ENCODE peak calls at places on chromosomes 4 and X, in seven cellular contexts. One of them, this sample, is unnamed.

GRCh38 chrX:1443496-1444075 is 9.1 kb downstream of the ASMTL start:
- DNase-seq in CD4-positive, alpha-beta T cell: no peak
- DNase-seq in iPS-NIHi11: peak
- DNase-seq in tibial artery: peak
- DNase-seq in stimulated activated CD4-positive, alpha-beta T cell treated with anti-CD3 and anti-CD28 coated beads, Interleukin-15, amount 100 ng/mL, for 1 hour: no peak
- DNase-seq in HTR-8/SVneo: no peak
- DNase-seq in fibroblast of mammary gland: no peak
- DNase-seq in this sample: peak

GRCh38 chr4:77154074-77154473 is 2.9 kb upstream of the CCNG2 start:
- DNase-seq in CD4-positive, alpha-beta T cell: no peak
- DNase-seq in iPS-NIHi11: no peak
- DNase-seq in tibial artery: no peak
- DNase-seq in stimulated activated CD4-positive, alpha-beta T cell treated with anti-CD3 and anti-CD28 coated beads, Interleukin-15, amount 100 ng/mL, for 1 hour: no peak
- DNase-seq in HTR-8/SVneo: no peak
- DNase-seq in fibroblast of mammary gland: no peak
- DNase-seq in this sample: no peak

GRCh38 chrX:63506320-63506719 is 155.2 kb upstream of the SPIN4 start:
- DNase-seq in CD4-positive, alpha-beta T cell: no peak
- DNase-seq in iPS-NIHi11: peak
- DNase-seq in tibial artery: no peak
- DNase-seq in stimulated activated CD4-positive, alpha-beta T cell treated with anti-CD3 and anti-CD28 coated beads, Interleukin-15, amount 100 ng/mL, for 1 hour: no peak
- DNase-seq in HTR-8/SVneo: peak
- DNase-seq in fibroblast of mammary gland: peak
- DNase-seq in this sample: no peak

GRCh38 chr4:167196386-167196785 is 37.9 kb downstream of the SPOCK3 start:
- DNase-seq in CD4-positive, alpha-beta T cell: no peak
- DNase-seq in iPS-NIHi11: no peak
- DNase-seq in tibial artery: no peak
- DNase-seq in stimulated activated CD4-positive, alpha-beta T cell treated with anti-CD3 and anti-CD28 coated beads, Interleukin-15, amount 100 ng/mL, for 1 hour: no peak
- DNase-seq in HTR-8/SVneo: no peak
- DNase-seq in fibroblast of mammary gland: peak
- DNase-seq in this sample: no peak

GRCh38 chrX:67587946-67588624 is 44.3 kb downstream of the AR start:
- DNase-seq in CD4-positive, alpha-beta T cell: no peak
- DNase-seq in iPS-NIHi11: no peak
- DNase-seq in tibial artery: peak
- DNase-seq in stimulated activated CD4-positive, alpha-beta T cell treated with anti-CD3 and anti-CD28 coated beads, Interleukin-15, amount 100 ng/mL, for 1 hour: no peak
- DNase-seq in HTR-8/SVneo: no peak
- DNase-seq in fibroblast of mammary gland: peak
- DNase-seq in this sample: no peak

GRCh38 chrX:9341305-9342201 is 123.3 kb upstream of the TBL1X start:
- DNase-seq in CD4-positive, alpha-beta T cell: peak
- DNase-seq in iPS-NIHi11: peak
- DNase-seq in tibial artery: peak
- DNase-seq in stimulated activated CD4-positive, alpha-beta T cell treated with anti-CD3 and anti-CD28 coated beads, Interleukin-15, amount 100 ng/mL, for 1 hour: peak
- DNase-seq in HTR-8/SVneo: no peak
- DNase-seq in fibroblast of mammary gland: peak
- DNase-seq in this sample: no peak

GRCh38 chrX:137916090-137916746 is 350.3 kb downstream of the ZIC3 start:
- DNase-seq in CD4-positive, alpha-beta T cell: no peak
- DNase-seq in iPS-NIHi11: peak
- DNase-seq in tibial artery: no peak
- DNase-seq in stimulated activated CD4-positive, alpha-beta T cell treated with anti-CD3 and anti-CD28 coated beads, Interleukin-15, amount 100 ng/mL, for 1 hour: no peak
- DNase-seq in HTR-8/SVneo: no peak
- DNase-seq in fibroblast of mammary gland: no peak
- DNase-seq in this sample: no peak

GRCh38 chr4:54187148-54187547 is 41.9 kb upstream of the PDGFRA start:
- DNase-seq in CD4-positive, alpha-beta T cell: no peak
- DNase-seq in iPS-NIHi11: no peak
- DNase-seq in tibial artery: no peak
- DNase-seq in stimulated activated CD4-positive, alpha-beta T cell treated with anti-CD3 and anti-CD28 coated beads, Interleukin-15, amount 100 ng/mL, for 1 hour: no peak
- DNase-seq in HTR-8/SVneo: no peak
- DNase-seq in fibroblast of mammary gland: no peak
- DNase-seq in this sample: no peak

GRCh38 chr4:8324640-8325239 is 55.2 kb downstream of the HTRA3 start:
- DNase-seq in CD4-positive, alpha-beta T cell: no peak
- DNase-seq in iPS-NIHi11: no peak
- DNase-seq in tibial artery: no peak
- DNase-seq in stimulated activated CD4-positive, alpha-beta T cell treated with anti-CD3 and anti-CD28 coated beads, Interleukin-15, amount 100 ng/mL, for 1 hour: no peak
- DNase-seq in HTR-8/SVneo: no peak
- DNase-seq in fibroblast of mammary gland: no peak
- DNase-seq in this sample: peak

GRCh38 chrX:43728966-43729365 is 72.9 kb downstream of the MAOA start:
- DNase-seq in CD4-positive, alpha-beta T cell: no peak
- DNase-seq in iPS-NIHi11: no peak
- DNase-seq in tibial artery: no peak
- DNase-seq in stimulated activated CD4-positive, alpha-beta T cell treated with anti-CD3 and anti-CD28 coated beads, Interleukin-15, amount 100 ng/mL, for 1 hour: no peak
- DNase-seq in HTR-8/SVneo: no peak
- DNase-seq in fibroblast of mammary gland: no peak
- DNase-seq in this sample: no peak

GRCh38 chr4:82126641-82127040 is 247.2 kb downstream of the HNRNPD start:
- DNase-seq in CD4-positive, alpha-beta T cell: no peak
- DNase-seq in iPS-NIHi11: no peak
- DNase-seq in tibial artery: no peak
- DNase-seq in stimulated activated CD4-positive, alpha-beta T cell treated with anti-CD3 and anti-CD28 coated beads, Interleukin-15, amount 100 ng/mL, for 1 hour: no peak
- DNase-seq in HTR-8/SVneo: no peak
- DNase-seq in fibroblast of mammary gland: no peak
- DNase-seq in this sample: no peak

GRCh38 chr4:112517067-112517588 is 1.1 kb upstream of the NEUROG2 start:
- DNase-seq in CD4-positive, alpha-beta T cell: no peak
- DNase-seq in iPS-NIHi11: no peak
- DNase-seq in tibial artery: no peak
- DNase-seq in stimulated activated CD4-positive, alpha-beta T cell treated with anti-CD3 and anti-CD28 coated beads, Interleukin-15, amount 100 ng/mL, for 1 hour: no peak
- DNase-seq in HTR-8/SVneo: no peak
- DNase-seq in fibroblast of mammary gland: no peak
- DNase-seq in this sample: no peak

GRCh38 chrX:48761674-48762471 is at the start of gene GLOD5:
- DNase-seq in CD4-positive, alpha-beta T cell: no peak
- DNase-seq in iPS-NIHi11: peak
- DNase-seq in tibial artery: no peak
- DNase-seq in stimulated activated CD4-positive, alpha-beta T cell treated with anti-CD3 and anti-CD28 coated beads, Interleukin-15, amount 100 ng/mL, for 1 hour: no peak
- DNase-seq in HTR-8/SVneo: peak
- DNase-seq in fibroblast of mammary gland: peak
- DNase-seq in this sample: no peak

GRCh38 chr4:41410049-41410448 is 127.9 kb upstream of the LIMCH1 start:
- DNase-seq in CD4-positive, alpha-beta T cell: no peak
- DNase-seq in iPS-NIHi11: no peak
- DNase-seq in tibial artery: no peak
- DNase-seq in stimulated activated CD4-positive, alpha-beta T cell treated with anti-CD3 and anti-CD28 coated beads, Interleukin-15, amount 100 ng/mL, for 1 hour: no peak
- DNase-seq in HTR-8/SVneo: no peak
- DNase-seq in fibroblast of mammary gland: no peak
- DNase-seq in this sample: no peak

GRCh38 chr4:87363552-87363951 is 27.4 kb downstream of the HSD17B11 start:
- DNase-seq in CD4-positive, alpha-beta T cell: no peak
- DNase-seq in iPS-NIHi11: no peak
- DNase-seq in tibial artery: no peak
- DNase-seq in stimulated activated CD4-positive, alpha-beta T cell treated with anti-CD3 and anti-CD28 coated beads, Interleukin-15, amount 100 ng/mL, for 1 hour: no peak
- DNase-seq in HTR-8/SVneo: no peak
- DNase-seq in fibroblast of mammary gland: no peak
- DNase-seq in this sample: no peak

GRCh38 chrX:69237228-69237627 is 72.0 kb upstream of the PJA1 start:
- DNase-seq in CD4-positive, alpha-beta T cell: no peak
- DNase-seq in iPS-NIHi11: no peak
- DNase-seq in tibial artery: no peak
- DNase-seq in stimulated activated CD4-positive, alpha-beta T cell treated with anti-CD3 and anti-CD28 coated beads, Interleukin-15, amount 100 ng/mL, for 1 hour: no peak
- DNase-seq in HTR-8/SVneo: no peak
- DNase-seq in fibroblast of mammary gland: no peak
- DNase-seq in this sample: no peak

GRCh38 chr4:182698212-182698611 is 219.0 kb downstream of the DCTD start:
- DNase-seq in CD4-positive, alpha-beta T cell: no peak
- DNase-seq in iPS-NIHi11: no peak
- DNase-seq in tibial artery: no peak
- DNase-seq in stimulated activated CD4-positive, alpha-beta T cell treated with anti-CD3 and anti-CD28 coated beads, Interleukin-15, amount 100 ng/mL, for 1 hour: no peak
- DNase-seq in HTR-8/SVneo: no peak
- DNase-seq in fibroblast of mammary gland: no peak
- DNase-seq in this sample: no peak

GRCh38 chrX:39158801-39159657 is 357.8 kb downstream of the MID1IP1 start:
- DNase-seq in CD4-positive, alpha-beta T cell: no peak
- DNase-seq in iPS-NIHi11: no peak
- DNase-seq in tibial artery: no peak
- DNase-seq in stimulated activated CD4-positive, alpha-beta T cell treated with anti-CD3 and anti-CD28 coated beads, Interleukin-15, amount 100 ng/mL, for 1 hour: no peak
- DNase-seq in HTR-8/SVneo: peak
- DNase-seq in fibroblast of mammary gland: peak
- DNase-seq in this sample: no peak

GRCh38 chr4:139951051-139951450 is 202.9 kb downstream of the MAML3 start:
- DNase-seq in CD4-positive, alpha-beta T cell: no peak
- DNase-seq in iPS-NIHi11: no peak
- DNase-seq in tibial artery: no peak
- DNase-seq in stimulated activated CD4-positive, alpha-beta T cell treated with anti-CD3 and anti-CD28 coated beads, Interleukin-15, amount 100 ng/mL, for 1 hour: no peak
- DNase-seq in HTR-8/SVneo: no peak
- DNase-seq in fibroblast of mammary gland: peak
- DNase-seq in this sample: no peak

GRCh38 chrX:119694601-119695534 is 1.9 kb upstream of the SEPTIN6 start:
- DNase-seq in CD4-positive, alpha-beta T cell: no peak
- DNase-seq in iPS-NIHi11: no peak
- DNase-seq in tibial artery: no peak
- DNase-seq in stimulated activated CD4-positive, alpha-beta T cell treated with anti-CD3 and anti-CD28 coated beads, Interleukin-15, amount 100 ng/mL, for 1 hour: no peak
- DNase-seq in HTR-8/SVneo: no peak
- DNase-seq in fibroblast of mammary gland: no peak
- DNase-seq in this sample: no peak

GRCh38 chr4:143273170-143273917 is 63.3 kb upstream of the GAB1 start:
- DNase-seq in CD4-positive, alpha-beta T cell: no peak
- DNase-seq in iPS-NIHi11: no peak
- DNase-seq in tibial artery: no peak
- DNase-seq in stimulated activated CD4-positive, alpha-beta T cell treated with anti-CD3 and anti-CD28 coated beads, Interleukin-15, amount 100 ng/mL, for 1 hour: no peak
- DNase-seq in HTR-8/SVneo: no peak
- DNase-seq in fibroblast of mammary gland: no peak
- DNase-seq in this sample: no peak

GRCh38 chr4:87038837-87039715 is 104.3 kb downstream of the AFF1 start:
- DNase-seq in CD4-positive, alpha-beta T cell: no peak
- DNase-seq in iPS-NIHi11: peak
- DNase-seq in tibial artery: peak
- DNase-seq in stimulated activated CD4-positive, alpha-beta T cell treated with anti-CD3 and anti-CD28 coated beads, Interleukin-15, amount 100 ng/mL, for 1 hour: no peak
- DNase-seq in HTR-8/SVneo: peak
- DNase-seq in fibroblast of mammary gland: peak
- DNase-seq in this sample: no peak

GRCh38 chr4:146814736-146815135 is 130.9 kb downstream of the TTC29 start:
- DNase-seq in CD4-positive, alpha-beta T cell: no peak
- DNase-seq in iPS-NIHi11: no peak
- DNase-seq in tibial artery: no peak
- DNase-seq in stimulated activated CD4-positive, alpha-beta T cell treated with anti-CD3 and anti-CD28 coated beads, Interleukin-15, amount 100 ng/mL, for 1 hour: no peak
- DNase-seq in HTR-8/SVneo: no peak
- DNase-seq in fibroblast of mammary gland: no peak
- DNase-seq in this sample: no peak

GRCh38 chrX:136094962-136095361 is 52.4 kb upstream of the FHL1 start:
- DNase-seq in CD4-positive, alpha-beta T cell: no peak
- DNase-seq in iPS-NIHi11: no peak
- DNase-seq in tibial artery: no peak
- DNase-seq in stimulated activated CD4-positive, alpha-beta T cell treated with anti-CD3 and anti-CD28 coated beads, Interleukin-15, amount 100 ng/mL, for 1 hour: no peak
- DNase-seq in HTR-8/SVneo: no peak
- DNase-seq in fibroblast of mammary gland: peak
- DNase-seq in this sample: no peak

GRCh38 chrX:121851033-121851432 is 803.6 kb downstream of the GLUD2 start:
- DNase-seq in CD4-positive, alpha-beta T cell: no peak
- DNase-seq in iPS-NIHi11: no peak
- DNase-seq in tibial artery: no peak
- DNase-seq in stimulated activated CD4-positive, alpha-beta T cell treated with anti-CD3 and anti-CD28 coated beads, Interleukin-15, amount 100 ng/mL, for 1 hour: no peak
- DNase-seq in HTR-8/SVneo: no peak
- DNase-seq in fibroblast of mammary gland: peak
- DNase-seq in this sample: no peak

GRCh38 chr4:38609614-38610013 is 54.4 kb upstream of the KLF3 start:
- DNase-seq in CD4-positive, alpha-beta T cell: no peak
- DNase-seq in iPS-NIHi11: no peak
- DNase-seq in tibial artery: no peak
- DNase-seq in stimulated activated CD4-positive, alpha-beta T cell treated with anti-CD3 and anti-CD28 coated beads, Interleukin-15, amount 100 ng/mL, for 1 hour: no peak
- DNase-seq in HTR-8/SVneo: no peak
- DNase-seq in fibroblast of mammary gland: no peak
- DNase-seq in this sample: no peak

GRCh38 chr4:139740531-139741041 is 75.0 kb downstream of the MGST2 start:
- DNase-seq in CD4-positive, alpha-beta T cell: no peak
- DNase-seq in iPS-NIHi11: no peak
- DNase-seq in tibial artery: peak
- DNase-seq in stimulated activated CD4-positive, alpha-beta T cell treated with anti-CD3 and anti-CD28 coated beads, Interleukin-15, amount 100 ng/mL, for 1 hour: no peak
- DNase-seq in HTR-8/SVneo: peak
- DNase-seq in fibroblast of mammary gland: peak
- DNase-seq in this sample: peak

GRCh38 chr4:185542626-185543336 is 7.5 kb upstream of the PDLIM3 start:
- DNase-seq in CD4-positive, alpha-beta T cell: no peak
- DNase-seq in iPS-NIHi11: no peak
- DNase-seq in tibial artery: peak
- DNase-seq in stimulated activated CD4-positive, alpha-beta T cell treated with anti-CD3 and anti-CD28 coated beads, Interleukin-15, amount 100 ng/mL, for 1 hour: no peak
- DNase-seq in HTR-8/SVneo: no peak
- DNase-seq in fibroblast of mammary gland: peak
- DNase-seq in this sample: no peak

GRCh38 chr4:182174979-182175378 is 68.2 kb upstream of the TENM3 start:
- DNase-seq in CD4-positive, alpha-beta T cell: no peak
- DNase-seq in iPS-NIHi11: no peak
- DNase-seq in tibial artery: no peak
- DNase-seq in stimulated activated CD4-positive, alpha-beta T cell treated with anti-CD3 and anti-CD28 coated beads, Interleukin-15, amount 100 ng/mL, for 1 hour: no peak
- DNase-seq in HTR-8/SVneo: no peak
- DNase-seq in fibroblast of mammary gland: no peak
- DNase-seq in this sample: no peak

GRCh38 chr4:12729384-12729783 is 754.8 kb downstream of the RAB28 start:
- DNase-seq in CD4-positive, alpha-beta T cell: no peak
- DNase-seq in iPS-NIHi11: peak
- DNase-seq in tibial artery: no peak
- DNase-seq in stimulated activated CD4-positive, alpha-beta T cell treated with anti-CD3 and anti-CD28 coated beads, Interleukin-15, amount 100 ng/mL, for 1 hour: no peak
- DNase-seq in HTR-8/SVneo: peak
- DNase-seq in fibroblast of mammary gland: peak
- DNase-seq in this sample: no peak

GRCh38 chr4:74873545-74874295 is 59.2 kb upstream of the PARM1 start:
- DNase-seq in CD4-positive, alpha-beta T cell: no peak
- DNase-seq in iPS-NIHi11: no peak
- DNase-seq in tibial artery: no peak
- DNase-seq in stimulated activated CD4-positive, alpha-beta T cell treated with anti-CD3 and anti-CD28 coated beads, Interleukin-15, amount 100 ng/mL, for 1 hour: no peak
- DNase-seq in HTR-8/SVneo: no peak
- DNase-seq in fibroblast of mammary gland: peak
- DNase-seq in this sample: no peak

GRCh38 chrX:39984191-39984956 is 113.4 kb downstream of the BCOR start:
- DNase-seq in CD4-positive, alpha-beta T cell: no peak
- DNase-seq in iPS-NIHi11: no peak
- DNase-seq in tibial artery: no peak
- DNase-seq in stimulated activated CD4-positive, alpha-beta T cell treated with anti-CD3 and anti-CD28 coated beads, Interleukin-15, amount 100 ng/mL, for 1 hour: no peak
- DNase-seq in HTR-8/SVneo: no peak
- DNase-seq in fibroblast of mammary gland: peak
- DNase-seq in this sample: no peak

GRCh38 chrX:21683910-21684309 is 25.8 kb upstream of the KLHL34 start:
- DNase-seq in CD4-positive, alpha-beta T cell: no peak
- DNase-seq in iPS-NIHi11: no peak
- DNase-seq in tibial artery: no peak
- DNase-seq in stimulated activated CD4-positive, alpha-beta T cell treated with anti-CD3 and anti-CD28 coated beads, Interleukin-15, amount 100 ng/mL, for 1 hour: no peak
- DNase-seq in HTR-8/SVneo: no peak
- DNase-seq in fibroblast of mammary gland: peak
- DNase-seq in this sample: no peak

GRCh38 chrX:119495734-119496520 is 27.7 kb downstream of the SLC25A5 start:
- DNase-seq in CD4-positive, alpha-beta T cell: no peak
- DNase-seq in iPS-NIHi11: no peak
- DNase-seq in tibial artery: no peak
- DNase-seq in stimulated activated CD4-positive, alpha-beta T cell treated with anti-CD3 and anti-CD28 coated beads, Interleukin-15, amount 100 ng/mL, for 1 hour: no peak
- DNase-seq in HTR-8/SVneo: no peak
- DNase-seq in fibroblast of mammary gland: no peak
- DNase-seq in this sample: peak

GRCh38 chr4:156781852-156782251 is 189.7 kb downstream of the PDGFC start:
- DNase-seq in CD4-positive, alpha-beta T cell: no peak
- DNase-seq in iPS-NIHi11: no peak
- DNase-seq in tibial artery: no peak
- DNase-seq in stimulated activated CD4-positive, alpha-beta T cell treated with anti-CD3 and anti-CD28 coated beads, Interleukin-15, amount 100 ng/mL, for 1 hour: no peak
- DNase-seq in HTR-8/SVneo: peak
- DNase-seq in fibroblast of mammary gland: peak
- DNase-seq in this sample: no peak

GRCh38 chr4:76611611-76612010 is 176.6 kb downstream of the SHROOM3 start:
- DNase-seq in CD4-positive, alpha-beta T cell: no peak
- DNase-seq in iPS-NIHi11: no peak
- DNase-seq in tibial artery: peak
- DNase-seq in stimulated activated CD4-positive, alpha-beta T cell treated with anti-CD3 and anti-CD28 coated beads, Interleukin-15, amount 100 ng/mL, for 1 hour: no peak
- DNase-seq in HTR-8/SVneo: no peak
- DNase-seq in fibroblast of mammary gland: no peak
- DNase-seq in this sample: no peak

GRCh38 chr4:56677673-56678072 is 3.4 kb downstream of the HOPX start:
- DNase-seq in CD4-positive, alpha-beta T cell: no peak
- DNase-seq in iPS-NIHi11: no peak
- DNase-seq in tibial artery: no peak
- DNase-seq in stimulated activated CD4-positive, alpha-beta T cell treated with anti-CD3 and anti-CD28 coated beads, Interleukin-15, amount 100 ng/mL, for 1 hour: no peak
- DNase-seq in HTR-8/SVneo: no peak
- DNase-seq in fibroblast of mammary gland: no peak
- DNase-seq in this sample: no peak

GRCh38 chrX:53048169-53049126 is at the start of gene GPR173:
- DNase-seq in CD4-positive, alpha-beta T cell: no peak
- DNase-seq in iPS-NIHi11: peak
- DNase-seq in tibial artery: peak
- DNase-seq in stimulated activated CD4-positive, alpha-beta T cell treated with anti-CD3 and anti-CD28 coated beads, Interleukin-15, amount 100 ng/mL, for 1 hour: no peak
- DNase-seq in HTR-8/SVneo: peak
- DNase-seq in fibroblast of mammary gland: peak
- DNase-seq in this sample: no peak